ENCODE peak calls at places on chromosome X, in seven cellular contexts. B is OCI-LY7, J is ovary, W is upper lobe of right lung, U is fibroblast of lung, Q is pancreas, M is cardiac muscle cell. Y is an unnamed sample.

GRCh38 chrX:3244955-3245354 is 101.5 kb downstream of the MXRA5 start:
- DNase-seq in Q (no peak), J (no peak), M (no peak), U (no peak), W (no peak), B (no peak), Y (no peak)

GRCh38 chrX:31580726-31581125 is 508.9 kb upstream of the FTHL17 start:
- DNase-seq in Q (no peak), J (no peak), U (peak; percentile 87), M (peak; percentile 64), B (no peak), W (no peak), Y (no peak)

GRCh38 chrX:68995386-68995779 is 166.6 kb downstream of the EFNB1 start:
- DNase-seq in J (no peak), Q (no peak), U (no peak), W (no peak), M (no peak), B (no peak), Y (no peak)

GRCh38 chrX:152898442-152898841 is 575 bp downstream of the ZNF185 start:
- DNase-seq in J (no peak), Q (no peak), W (no peak), B (no peak), M (no peak), U (no peak), Y (no peak)

GRCh38 chrX:123203772-123204171 is 19.7 kb downstream of the GRIA3 start:
- DNase-seq in M (no peak), U (no peak), B (no peak), Q (no peak), W (no peak), J (no peak), Y (no peak)

GRCh38 chrX:69506617-69507499 is 2.7 kb downstream of the NALF2 start:
- DNase-seq in M (peak; percentile 33), U (no peak), J (no peak), Q (no peak), B (peak; percentile 15), W (no peak), Y (no peak)

GRCh38 chrX:25019707-25020390 is 4.1 kb upstream of the ARX start:
- DNase-seq in W (no peak), B (no peak), J (no peak), Q (no peak), M (no peak), U (no peak), Y (no peak)

GRCh38 chrX:71536285-71536684 is 3.4 kb downstream of the OGT start:
- DNase-seq in U (no peak), J (no peak), B (no peak), W (no peak), M (no peak), Q (no peak), Y (no peak)

GRCh38 chrX:136251042-136251991 is at the start of gene MAP7D3:
- DNase-seq in M (peak; percentile 56), Q (peak; percentile 41), J (peak; percentile 56), W (peak; percentile 81), B (peak; percentile 76), U (peak; percentile 35), Y (peak; percentile 69)

GRCh38 chrX:66622209-66622608 is 16.7 kb downstream of the EDA2R start:
- DNase-seq in M (no peak), Q (no peak), B (no peak), U (peak; percentile 42), W (no peak), J (no peak), Y (no peak)

GRCh38 chrX:34487364-34487763 is 169.7 kb downstream of the TMEM47 start:
- DNase-seq in Q (no peak), U (no peak), W (no peak), M (no peak), B (no peak), J (no peak), Y (no peak)

GRCh38 chrX:56113785-56114436 is 118.2 kb upstream of the KLF8 start:
- DNase-seq in Q (no peak), U (no peak), W (peak; percentile 62), J (no peak), B (no peak), M (no peak), Y (peak; percentile 33)

GRCh38 chrX:44155126-44155525 is 181.9 kb upstream of the NDP start:
- DNase-seq in U (no peak), J (no peak), Q (no peak), M (no peak), B (no peak), W (no peak), Y (no peak)

GRCh38 chrX:623599-624323 is 6.8 kb upstream of the SHOX start:
- DNase-seq in B (no peak), Q (no peak), J (no peak), M (no peak), U (no peak), W (no peak), Y (no peak)

GRCh38 chrX:74179071-74179470 is 124.9 kb upstream of the ZCCHC13 start:
- DNase-seq in W (no peak), B (no peak), M (peak; percentile 43), Q (no peak), U (peak; percentile 71), J (no peak), Y (no peak)

GRCh38 chrX:47748576-47748975 is 88.1 kb upstream of the ZNF81 start:
- DNase-seq in J (no peak), W (no peak), U (no peak), M (peak; percentile 68), Q (no peak), B (no peak), Y (no peak)

GRCh38 chrX:23422912-23423311 is 88.3 kb downstream of the PTCHD1 start:
- DNase-seq in Q (no peak), J (no peak), B (no peak), U (no peak), W (no peak), M (no peak), Y (no peak)

GRCh38 chrX:154351183-154352011 is 23.0 kb downstream of the FLNA start:
- DNase-seq in U (no peak), Q (no peak), M (peak; percentile 0), W (peak; percentile 67), B (no peak), J (no peak), Y (peak; percentile 50)

GRCh38 chrX:154450312-154450711 is 6.4 kb downstream of the FAM50A start:
- DNase-seq in W (no peak), B (no peak), M (no peak), Q (no peak), J (no peak), U (no peak), Y (no peak)

GRCh38 chrX:27444093-27444908 is 18.8 kb downstream of the PPP4R3C start:
- DNase-seq in M (no peak), U (no peak), J (no peak), B (no peak), W (no peak), Q (peak; percentile 2), Y (no peak)

GRCh38 chrX:24283122-24283789 is 30.6 kb downstream of the SUPT20HL2 start:
- DNase-seq in Q (no peak), J (peak; percentile 65), W (no peak), M (peak; percentile 38), U (no peak), B (no peak), Y (no peak)

GRCh38 chrX:27463187-27463586 is at the start of gene PPP4R3C:
- DNase-seq in U (no peak), W (no peak), Q (no peak), B (no peak), J (no peak), M (no peak), Y (no peak)

GRCh38 chrX:38841766-38842165 is 40.5 kb downstream of the MID1IP1 start:
- DNase-seq in Q (no peak), J (no peak), W (no peak), U (no peak), M (no peak), B (no peak), Y (no peak)

GRCh38 chrX:57817302-57817701 is 93.0 kb downstream of the ZXDA start:
- DNase-seq in J (no peak), B (peak; percentile 19), M (peak; percentile 2), Q (no peak), U (no peak), W (no peak), Y (no peak)

GRCh38 chrX:482702-483203 is 96.0 kb upstream of the PPP2R3B start:
- DNase-seq in Q (no peak), J (no peak), W (no peak), M (no peak), B (no peak), U (no peak), Y (no peak)

DNA sequence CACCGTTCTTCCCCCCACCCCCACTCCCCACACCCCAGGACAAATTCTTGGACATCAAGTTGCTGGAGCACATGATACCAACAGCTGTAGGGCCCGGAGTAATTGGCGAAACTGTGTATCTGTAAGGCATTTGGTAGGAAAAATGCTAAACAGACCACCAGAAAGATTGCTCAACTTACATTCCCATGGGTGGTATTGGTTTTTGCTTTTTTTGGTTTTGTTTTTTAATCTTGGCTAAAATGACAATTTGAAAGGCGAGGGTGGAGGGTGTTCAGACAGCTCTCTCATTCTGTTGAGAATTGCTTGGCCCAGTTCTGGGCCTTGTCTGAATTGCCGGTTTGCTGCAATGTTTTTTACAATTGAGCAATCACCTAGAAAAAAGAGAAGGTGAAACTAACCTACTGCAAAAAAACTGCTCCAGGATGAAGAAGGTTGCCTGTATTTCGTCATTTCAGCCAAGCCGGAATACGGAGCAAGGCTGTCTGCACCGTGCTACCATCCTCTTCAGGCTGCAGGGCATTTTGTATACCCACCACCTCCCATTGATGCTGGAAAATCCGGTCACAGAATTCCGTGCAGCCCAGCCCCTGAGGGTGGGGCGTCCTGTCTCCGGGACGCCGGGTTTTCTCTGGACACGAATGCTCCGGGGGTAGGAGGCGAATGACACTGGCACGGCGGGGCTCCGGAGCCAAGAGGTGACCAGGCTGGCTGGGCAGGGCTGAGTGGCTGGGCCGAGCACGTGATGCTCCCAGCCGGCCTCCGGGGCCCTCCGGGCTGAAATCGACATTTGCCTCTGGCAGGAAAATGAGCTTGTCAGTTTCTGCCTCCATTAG is at the start of gene CLCN4:
- DNase-seq in B (peak; percentile 65), Q (peak; percentile 58), U (peak; percentile 8), J (peak; percentile 30), M (peak; percentile 74), W (peak; percentile 87), Y (peak; percentile 90)
- H3K4me3 ChIP-seq in B (peak within 1 kb of the TSS; percentile 74), Q (peak within 1 kb of the TSS; percentile 21), U (peak within 1 kb of the TSS; percentile 55), J (no peak within 1 kb of the TSS), M (peak within 1 kb of the TSS; percentile 36), W (peak within 1 kb of the TSS; percentile 45), Y (peak within 1 kb of the TSS; percentile 29)

GRCh38 chrX:13024911-13025454 is 19.4 kb downstream of the FAM9C start:
- DNase-seq in J (no peak), W (no peak), M (no peak), Q (no peak), B (no peak), U (no peak), Y (no peak)
- H3K4me1 ChIP-seq in J (peaks cover 2% of the 10 kb centered on the region), W (peaks cover 8% of the 10 kb centered on the region), M (peaks cover 9% of the 10 kb centered on the region), Q (peaks cover 14% of the 10 kb centered on the region), B (peaks cover 11% of the 10 kb centered on the region), U (peaks cover 7% of the 10 kb centered on the region), Y (peaks cover 10% of the 10 kb centered on the region)

GRCh38 chrX:107450823-107451509 is 1.5 kb downstream of the FRMPD3 start:
- DNase-seq in J (peak; percentile 45), B (peak; percentile 84), U (no peak), W (no peak), M (no peak), Q (no peak), Y (no peak)
- TF ChIP-seq CTCF in J (peak; percentile 18), B (peak; percentile 75), U (no peak), W (no peak), M (peak; percentile 15), Q (no peak), Y (no peak)

DNA sequence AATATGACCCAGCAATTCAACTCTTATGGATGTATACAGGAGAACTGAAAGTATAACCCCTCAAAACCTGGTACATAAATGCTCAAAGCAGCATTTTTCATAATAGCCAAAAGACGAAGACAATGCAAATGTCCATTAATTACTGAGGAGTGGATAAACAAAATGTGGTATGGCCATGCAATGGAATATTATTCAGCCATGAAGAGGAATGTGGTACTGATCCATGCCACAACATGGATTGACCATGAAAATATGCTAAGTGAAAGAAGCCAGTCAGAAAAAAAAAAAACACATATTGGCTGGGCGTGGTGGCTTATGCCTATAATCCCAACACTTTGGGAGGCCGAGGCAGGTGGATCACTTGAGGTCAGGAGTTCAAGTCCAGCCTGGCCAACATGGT is 74.5 kb upstream of the PLS3 start:
- DNase-seq in B (no peak), U (no peak), M (no peak), J (no peak), Q (no peak), W (no peak), Y (no peak)
- H3K4me3 ChIP-seq in B (no peak overlapping the region), U (no peak overlapping the region), M (no peak overlapping the region), J (no peak overlapping the region), Q (no peak overlapping the region), W (no peak overlapping the region), Y (no peak overlapping the region)

Y was measured in left lung.